ENCODE peak calls at places on chromosomes 6 and 20, in ten cellular contexts. One of them, this sample, is unnamed.

GRCh38 chr6:35231563-35231962 is 17.8 kb downstream of the SCUBE3 start:
- DNase-seq in neural progenitor cell: no peak
- DNase-seq in hepatocyte: no peak
- DNase-seq in GM23248: no peak
- DNase-seq in OCI-LY7: no peak
- DNase-seq in Karpas-422: no peak
- DNase-seq in fibroblast of lung: no peak
- DNase-seq in keratinocyte: no peak
- DNase-seq in HCT116: no peak
- DNase-seq in H9: no peak
- DNase-seq in this sample: no peak

GRCh38 chr6:35601331-35602132 is 87.2 kb downstream of the FKBP5 start:
- DNase-seq in hepatocyte: peak; percentile 47
- DNase-seq in Karpas-422: no peak
- DNase-seq in neural progenitor cell: peak; percentile 8
- DNase-seq in fibroblast of lung: peak; percentile 99
- DNase-seq in HCT116: peak; percentile 72
- DNase-seq in OCI-LY7: no peak
- DNase-seq in GM23248: peak; percentile 81
- DNase-seq in keratinocyte: no peak
- DNase-seq in H9: no peak
- DNase-seq in this sample: peak; percentile 50

GRCh38 chr6:164252952-164253351 is 838.4 kb downstream of the QKI start:
- DNase-seq in neural progenitor cell: peak; percentile 59
- DNase-seq in fibroblast of lung: no peak
- DNase-seq in H9: no peak
- DNase-seq in keratinocyte: no peak
- DNase-seq in GM23248: peak; percentile 22
- DNase-seq in hepatocyte: peak; percentile 26
- DNase-seq in HCT116: no peak
- DNase-seq in Karpas-422: no peak
- DNase-seq in OCI-LY7: no peak
- DNase-seq in this sample: no peak

GRCh38 chr6:150186129-150186898 is 43.5 kb downstream of the PPP1R14C start:
- DNase-seq in HCT116: no peak
- DNase-seq in fibroblast of lung: no peak
- DNase-seq in neural progenitor cell: no peak
- DNase-seq in hepatocyte: no peak
- DNase-seq in H9: no peak
- DNase-seq in Karpas-422: no peak
- DNase-seq in GM23248: no peak
- DNase-seq in OCI-LY7: no peak
- DNase-seq in keratinocyte: no peak
- DNase-seq in this sample: no peak

GRCh38 chr6:31842056-31842455 is 14.5 kb downstream of the HSPA1B start:
- DNase-seq in hepatocyte: no peak
- DNase-seq in OCI-LY7: peak; percentile 44
- DNase-seq in neural progenitor cell: no peak
- DNase-seq in keratinocyte: no peak
- DNase-seq in GM23248: no peak
- DNase-seq in H9: no peak
- DNase-seq in HCT116: no peak
- DNase-seq in fibroblast of lung: no peak
- DNase-seq in Karpas-422: peak; percentile 61
- DNase-seq in this sample: peak; percentile 62

GRCh38 chr20:5197270-5197827 is 70.5 kb downstream of the CDS2 start:
- DNase-seq in OCI-LY7: no peak
- DNase-seq in neural progenitor cell: no peak
- DNase-seq in hepatocyte: no peak
- DNase-seq in Karpas-422: no peak
- DNase-seq in H9: no peak
- DNase-seq in HCT116: no peak
- DNase-seq in keratinocyte: no peak
- DNase-seq in GM23248: no peak
- DNase-seq in fibroblast of lung: no peak
- DNase-seq in this sample: no peak

GRCh38 chr6:35024601-35025054 is 116.5 kb downstream of the TCP11 start:
- DNase-seq in hepatocyte: peak; percentile 75
- DNase-seq in Karpas-422: no peak
- DNase-seq in OCI-LY7: no peak
- DNase-seq in keratinocyte: peak; percentile 48
- DNase-seq in GM23248: peak; percentile 81
- DNase-seq in HCT116: peak; percentile 29
- DNase-seq in fibroblast of lung: peak; percentile 70
- DNase-seq in neural progenitor cell: peak; percentile 75
- DNase-seq in H9: no peak
- DNase-seq in this sample: no peak

GRCh38 chr6:34350100-34350936 is 42.2 kb downstream of the NUDT3 start:
- DNase-seq in Karpas-422: no peak
- DNase-seq in neural progenitor cell: no peak
- DNase-seq in keratinocyte: no peak
- DNase-seq in OCI-LY7: no peak
- DNase-seq in H9: no peak
- DNase-seq in hepatocyte: no peak
- DNase-seq in HCT116: no peak
- DNase-seq in GM23248: no peak
- DNase-seq in fibroblast of lung: no peak
- DNase-seq in this sample: no peak

GRCh38 chr6:36962874-36963273 is 8.3 kb downstream of the PI16 start:
- DNase-seq in Karpas-422: peak; percentile 87
- DNase-seq in OCI-LY7: peak; percentile 72
- DNase-seq in H9: peak; percentile 93
- DNase-seq in GM23248: peak; percentile 45
- DNase-seq in HCT116: no peak
- DNase-seq in neural progenitor cell: peak; percentile 89
- DNase-seq in hepatocyte: peak; percentile 55
- DNase-seq in keratinocyte: no peak
- DNase-seq in fibroblast of lung: peak; percentile 57
- DNase-seq in this sample: no peak

GRCh38 chr6:36957773-36958271 is 3.3 kb downstream of the PI16 start:
- DNase-seq in GM23248: no peak
- DNase-seq in neural progenitor cell: no peak
- DNase-seq in fibroblast of lung: no peak
- DNase-seq in Karpas-422: no peak
- DNase-seq in keratinocyte: no peak
- DNase-seq in hepatocyte: no peak
- DNase-seq in OCI-LY7: no peak
- DNase-seq in H9: no peak
- DNase-seq in HCT116: no peak
- DNase-seq in this sample: no peak

GRCh38 chr6:36961441-36962430 is 7.2 kb downstream of the PI16 start:
- DNase-seq in H9: no peak
- DNase-seq in neural progenitor cell: no peak
- DNase-seq in HCT116: no peak
- DNase-seq in fibroblast of lung: no peak
- DNase-seq in Karpas-422: no peak
- DNase-seq in hepatocyte: no peak
- DNase-seq in OCI-LY7: no peak
- DNase-seq in keratinocyte: no peak
- DNase-seq in GM23248: no peak
- DNase-seq in this sample: no peak

GRCh38 chr6:36958775-36959554 is 4.4 kb downstream of the PI16 start:
- DNase-seq in Karpas-422: no peak
- DNase-seq in fibroblast of lung: no peak
- DNase-seq in neural progenitor cell: no peak
- DNase-seq in GM23248: no peak
- DNase-seq in H9: peak; percentile 78
- DNase-seq in keratinocyte: no peak
- DNase-seq in hepatocyte: no peak
- DNase-seq in HCT116: no peak
- DNase-seq in OCI-LY7: no peak
- DNase-seq in this sample: no peak

DNA sequence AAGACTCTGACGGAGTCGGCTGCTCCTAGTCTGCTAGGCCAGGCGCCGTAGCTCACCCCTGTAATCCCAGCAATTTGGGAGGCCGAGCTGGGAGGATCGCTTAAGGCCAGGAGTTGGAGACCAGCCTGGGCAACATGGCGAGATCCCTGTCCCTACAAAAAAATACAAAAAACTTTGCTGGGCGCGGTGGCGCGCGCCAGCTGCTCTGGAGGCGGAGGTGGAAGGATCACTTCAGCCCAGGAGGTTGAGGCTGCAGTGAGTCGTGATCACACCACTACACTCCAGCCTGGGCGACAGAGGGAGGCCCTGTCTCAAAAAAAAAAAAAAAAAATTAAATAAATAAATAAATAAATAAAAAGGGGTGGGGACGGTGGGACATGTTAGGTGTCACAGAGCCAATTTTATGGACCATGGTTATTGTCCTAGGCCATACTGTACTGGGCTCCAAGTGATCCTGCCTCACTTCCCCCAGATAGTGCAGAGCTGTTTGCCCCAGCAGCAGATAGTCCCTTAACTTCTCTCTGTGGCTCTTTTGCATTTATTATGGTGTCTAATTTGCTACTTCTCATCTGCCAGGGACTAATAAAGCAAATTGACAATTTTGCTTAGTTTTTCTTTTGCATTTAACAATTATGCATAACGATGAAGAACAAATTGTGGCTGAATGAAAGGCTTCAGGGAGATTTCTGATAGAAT is 5.2 kb downstream of the PI16 start:
- DNase-seq in Karpas-422: no peak
- DNase-seq in OCI-LY7: no peak
- DNase-seq in HCT116: no peak
- DNase-seq in hepatocyte: no peak
- DNase-seq in fibroblast of lung: no peak
- DNase-seq in keratinocyte: no peak
- DNase-seq in neural progenitor cell: no peak
- DNase-seq in GM23248: no peak
- DNase-seq in H9: no peak
- DNase-seq in this sample: no peak
- H3K4me1 ChIP-seq in Karpas-422: peaks cover 17% of the 10 kb centered on the region
- H3K4me1 ChIP-seq in OCI-LY7: peaks cover 36% of the 10 kb centered on the region
- H3K4me1 ChIP-seq in HCT116: peaks cover 59% of the 10 kb centered on the region
- H3K4me1 ChIP-seq in hepatocyte: peaks cover 10% of the 10 kb centered on the region
- H3K4me1 ChIP-seq in fibroblast of lung: no peaks in the 10 kb centered on the region
- H3K4me1 ChIP-seq in keratinocyte: peaks cover 36% of the 10 kb centered on the region
- H3K4me1 ChIP-seq in neural progenitor cell: peaks cover 4% of the 10 kb centered on the region
- H3K4me1 ChIP-seq in GM23248: peaks cover 20% of the 10 kb centered on the region
- H3K4me1 ChIP-seq in H9: no peaks in the 10 kb centered on the region
- H3K4me1 ChIP-seq in this sample: no peaks in the 10 kb centered on the region

DNA sequence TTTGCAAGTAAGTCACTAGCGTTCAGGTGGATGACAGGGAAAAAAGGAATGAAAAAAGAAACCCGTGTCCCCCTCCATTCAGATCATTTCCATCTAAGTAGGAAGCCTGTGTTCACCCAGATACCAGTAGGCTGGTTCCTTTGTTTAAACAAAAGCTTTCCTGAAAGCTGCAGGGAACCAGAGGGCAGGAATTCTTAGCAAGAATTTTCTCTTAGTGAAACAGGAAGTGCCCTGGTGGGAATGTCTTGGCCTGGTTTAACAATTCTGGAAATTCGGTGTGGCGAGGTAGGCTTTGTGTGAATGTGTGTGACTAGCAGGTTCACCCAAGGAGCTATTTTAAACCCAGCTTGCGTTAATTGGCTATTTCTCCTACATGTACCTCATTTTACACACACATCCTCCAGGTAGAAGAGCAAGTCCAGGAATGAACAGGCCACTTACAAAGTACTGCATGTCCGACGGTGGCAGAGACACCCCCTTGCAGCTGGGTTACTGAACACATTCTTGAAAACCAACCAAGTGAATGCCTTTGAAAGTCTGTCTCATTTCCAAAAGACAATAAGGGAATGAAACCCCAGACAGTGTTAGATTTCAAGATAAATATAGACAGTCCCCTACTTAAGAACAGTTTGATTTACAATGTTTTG is 64.7 kb downstream of the GFOD1 start:
- DNase-seq in H9: peak; percentile 85
- DNase-seq in OCI-LY7: no peak
- DNase-seq in GM23248: no peak
- DNase-seq in keratinocyte: no peak
- DNase-seq in Karpas-422: no peak
- DNase-seq in hepatocyte: no peak
- DNase-seq in HCT116: no peak
- DNase-seq in fibroblast of lung: no peak
- DNase-seq in neural progenitor cell: peak; percentile 87
- DNase-seq in this sample: no peak
- H3K79me2 ChIP-seq in H9: no peaks in the 10 kb centered on the region
- H3K79me2 ChIP-seq in OCI-LY7: peaks cover 3% of the 10 kb centered on the region
- H3K79me2 ChIP-seq in GM23248: no peaks in the 10 kb centered on the region
- H3K79me2 ChIP-seq in keratinocyte: peaks cover 15% of the 10 kb centered on the region
- H3K79me2 ChIP-seq in Karpas-422: peaks cover 95% of the 10 kb centered on the region
- H3K79me2 ChIP-seq in hepatocyte: no peaks in the 10 kb centered on the region
- H3K79me2 ChIP-seq in HCT116: no peaks in the 10 kb centered on the region
- H3K79me2 ChIP-seq in fibroblast of lung: no peaks in the 10 kb centered on the region
- H3K79me2 ChIP-seq in neural progenitor cell: no peaks in the 10 kb centered on the region
- H3K79me2 ChIP-seq in this sample: no peaks in the 10 kb centered on the region

DNA sequence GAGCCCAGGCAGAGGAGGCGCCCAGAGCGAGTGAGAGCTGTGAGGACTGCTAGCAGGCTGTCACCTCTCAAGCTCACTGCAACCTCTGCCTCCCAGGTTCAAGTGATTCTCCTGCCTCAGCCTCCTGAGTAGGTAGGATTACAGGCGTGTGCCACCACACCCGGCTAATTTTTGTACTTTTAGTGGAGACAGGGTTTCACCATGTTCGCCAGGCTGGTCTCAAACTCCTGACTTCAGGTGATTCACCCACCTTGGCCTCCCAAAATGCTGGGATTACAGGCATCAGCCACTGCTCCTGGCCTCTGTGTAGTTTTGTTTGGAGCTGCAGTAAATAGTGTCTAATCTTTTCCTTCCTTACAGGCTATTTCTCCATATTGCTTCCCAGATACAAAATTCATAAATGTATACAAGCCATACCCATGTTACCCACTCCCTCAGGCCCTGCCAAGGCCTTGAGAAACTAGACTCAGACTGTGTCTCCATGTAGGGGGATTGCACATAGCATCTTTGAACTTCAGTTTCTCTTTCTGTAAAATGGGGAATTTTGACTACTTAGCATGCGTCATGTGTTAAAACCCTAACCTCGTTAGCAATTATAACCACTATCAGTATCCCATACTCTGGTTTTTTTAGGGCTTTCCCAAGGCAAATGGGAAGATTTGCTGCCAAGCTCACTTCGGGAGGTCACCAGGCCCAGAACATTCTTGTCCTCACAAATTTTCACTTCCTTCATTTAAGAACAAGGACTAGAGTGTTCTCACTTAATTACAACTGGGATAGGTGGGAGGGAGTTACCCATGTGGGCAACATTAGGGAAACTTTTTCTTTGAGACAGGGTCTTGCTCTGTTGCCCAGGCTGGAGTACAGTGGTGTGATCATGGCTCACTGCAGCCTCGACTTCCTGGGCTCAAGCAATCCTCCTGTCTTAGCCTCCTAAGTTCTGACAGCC is 67.3 kb upstream of the DDR1 start:
- DNase-seq in OCI-LY7: no peak
- DNase-seq in GM23248: no peak
- DNase-seq in hepatocyte: no peak
- DNase-seq in keratinocyte: no peak
- DNase-seq in fibroblast of lung: no peak
- DNase-seq in HCT116: no peak
- DNase-seq in neural progenitor cell: no peak
- DNase-seq in H9: no peak
- DNase-seq in Karpas-422: no peak
- DNase-seq in this sample: no peak
- H3K4me1 ChIP-seq in OCI-LY7: peaks cover 9% of the 10 kb centered on the region
- H3K4me1 ChIP-seq in GM23248: peaks cover 53% of the 10 kb centered on the region
- H3K4me1 ChIP-seq in hepatocyte: peaks cover 25% of the 10 kb centered on the region
- H3K4me1 ChIP-seq in keratinocyte: peaks cover 68% of the 10 kb centered on the region
- H3K4me1 ChIP-seq in fibroblast of lung: peaks cover 19% of the 10 kb centered on the region
- H3K4me1 ChIP-seq in HCT116: peaks cover 88% of the 10 kb centered on the region
- H3K4me1 ChIP-seq in neural progenitor cell: no peaks in the 10 kb centered on the region
- H3K4me1 ChIP-seq in H9: no peaks in the 10 kb centered on the region
- H3K4me1 ChIP-seq in Karpas-422: no peaks in the 10 kb centered on the region
- H3K4me1 ChIP-seq in this sample: no peaks in the 10 kb centered on the region

DNA sequence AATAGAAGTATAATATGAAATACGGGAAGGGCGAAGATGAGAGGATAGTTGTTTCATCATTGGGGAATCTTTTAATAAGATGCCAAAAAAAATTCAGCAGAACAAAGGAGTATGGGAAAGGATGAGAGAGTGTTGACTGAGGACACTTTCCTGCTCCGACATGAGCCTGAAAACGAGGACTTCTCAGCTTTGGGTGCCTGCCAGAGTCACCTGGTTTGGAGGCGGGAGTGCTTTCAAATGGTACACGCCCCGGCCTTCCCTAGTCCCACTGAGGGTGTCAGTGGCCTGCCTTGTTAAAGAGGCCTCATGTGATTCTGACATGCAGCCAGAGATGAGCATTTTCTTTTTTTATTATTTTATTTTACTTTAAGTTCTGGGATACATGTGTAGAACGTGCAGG is 250.9 kb downstream of the ANKRD60 start:
- DNase-seq in GM23248: no peak
- DNase-seq in fibroblast of lung: no peak
- DNase-seq in hepatocyte: no peak
- DNase-seq in OCI-LY7: no peak
- DNase-seq in HCT116: no peak
- DNase-seq in Karpas-422: no peak
- DNase-seq in keratinocyte: no peak
- DNase-seq in neural progenitor cell: no peak
- DNase-seq in H9: no peak
- DNase-seq in this sample: no peak
- H3K79me2 ChIP-seq in GM23248: no peaks in the 10 kb centered on the region
- H3K79me2 ChIP-seq in fibroblast of lung: no peaks in the 10 kb centered on the region
- H3K79me2 ChIP-seq in hepatocyte: no peaks in the 10 kb centered on the region
- H3K79me2 ChIP-seq in OCI-LY7: no peaks in the 10 kb centered on the region
- H3K79me2 ChIP-seq in HCT116: no peaks in the 10 kb centered on the region
- H3K79me2 ChIP-seq in Karpas-422: no peaks in the 10 kb centered on the region
- H3K79me2 ChIP-seq in keratinocyte: no peaks in the 10 kb centered on the region
- H3K79me2 ChIP-seq in neural progenitor cell: no peaks in the 10 kb centered on the region
- H3K79me2 ChIP-seq in H9: no peaks in the 10 kb centered on the region
- H3K79me2 ChIP-seq in this sample: no peaks in the 10 kb centered on the region